ENCODE peak calls at places on chromosomes 4 and X, in ten cellular contexts. C is AG04450; D is naive thymus-derived CD4-positive, alpha-beta T cell; Z is OCI-LY7; T is heart left ventricle; B is cardiac muscle cell; H is WERI-Rb-1; R is PC-3; V is HL-60; M is heart right ventricle. N is an unnamed sample.

GRCh38 chrX:39460491-39460890 is 637.3 kb downstream of the BCOR start:
- DNase-seq in D (no peak), V (no peak), T (no peak), R (no peak), H (no peak), M (no peak), C (no peak), Z (no peak), B (no peak), N (no peak)

GRCh38 chrX:97547873-97548578 is 664.3 kb downstream of the RPA4 start:
- DNase-seq in M (no peak), B (no peak), V (no peak), R (peak; percentile 23), T (no peak), H (no peak), C (no peak), Z (no peak), D (no peak), N (no peak)

GRCh38 chrX:140948827-140949226 is 53.6 kb upstream of the SPANXB1 start:
- DNase-seq in V (no peak), Z (no peak), T (no peak), B (no peak), D (no peak), M (no peak), H (no peak), C (no peak), R (no peak), N (no peak)

GRCh38 chr4:139834210-139834609 is 168.6 kb downstream of the MGST2 start:
- DNase-seq in Z (no peak), T (no peak), H (no peak), D (no peak), R (no peak), M (no peak), V (no peak), C (no peak), B (no peak), N (no peak)

GRCh38 chrX:17414057-17414658 is 39.2 kb downstream of the NHS start:
- DNase-seq in Z (no peak), H (no peak), V (no peak), R (no peak), B (no peak), M (no peak), D (no peak), C (no peak), T (no peak), N (no peak)

GRCh38 chr4:130395871-130396270 is 1299.9 kb downstream of the C4orf33 start:
- DNase-seq in D (no peak), V (no peak), Z (no peak), M (no peak), H (no peak), R (peak; percentile 73), C (peak; percentile 38), B (no peak), T (no peak), N (no peak)

GRCh38 chr4:71229477-71230257 is 109.2 kb upstream of the SLC4A4 start:
- DNase-seq in Z (peak; percentile 21), M (no peak), R (peak; percentile 70), T (no peak), H (peak; percentile 37), C (no peak), V (no peak), B (peak; percentile 77), D (no peak), N (peak; percentile 13)

GRCh38 chr4:119070301-119070700 is 65.3 kb upstream of the MYOZ2 start:
- DNase-seq in D (no peak), B (no peak), M (no peak), R (no peak), V (no peak), Z (no peak), H (no peak), C (no peak), T (no peak), N (no peak)

GRCh38 chr4:168566736-168567135 is 69.9 kb downstream of the PALLD start:
- DNase-seq in V (no peak), D (no peak), Z (no peak), B (no peak), H (no peak), C (no peak), T (no peak), M (no peak), R (no peak), N (no peak)

GRCh38 chr4:168572002-168572401 is 75.2 kb downstream of the PALLD start:
- DNase-seq in M (no peak), T (no peak), Z (no peak), B (no peak), H (no peak), D (no peak), C (no peak), V (no peak), R (no peak), N (no peak)

GRCh38 chr4:168573870-168574269 is 77.0 kb downstream of the PALLD start:
- DNase-seq in M (no peak), D (no peak), T (no peak), V (no peak), Z (no peak), C (no peak), B (no peak), R (no peak), H (no peak), N (no peak)

GRCh38 chr4:168569909-168570276 is 73.0 kb downstream of the PALLD start:
- DNase-seq in Z (no peak), M (no peak), V (no peak), C (no peak), B (no peak), D (no peak), H (no peak), R (peak; percentile 44), T (no peak), N (no peak)

DNA sequence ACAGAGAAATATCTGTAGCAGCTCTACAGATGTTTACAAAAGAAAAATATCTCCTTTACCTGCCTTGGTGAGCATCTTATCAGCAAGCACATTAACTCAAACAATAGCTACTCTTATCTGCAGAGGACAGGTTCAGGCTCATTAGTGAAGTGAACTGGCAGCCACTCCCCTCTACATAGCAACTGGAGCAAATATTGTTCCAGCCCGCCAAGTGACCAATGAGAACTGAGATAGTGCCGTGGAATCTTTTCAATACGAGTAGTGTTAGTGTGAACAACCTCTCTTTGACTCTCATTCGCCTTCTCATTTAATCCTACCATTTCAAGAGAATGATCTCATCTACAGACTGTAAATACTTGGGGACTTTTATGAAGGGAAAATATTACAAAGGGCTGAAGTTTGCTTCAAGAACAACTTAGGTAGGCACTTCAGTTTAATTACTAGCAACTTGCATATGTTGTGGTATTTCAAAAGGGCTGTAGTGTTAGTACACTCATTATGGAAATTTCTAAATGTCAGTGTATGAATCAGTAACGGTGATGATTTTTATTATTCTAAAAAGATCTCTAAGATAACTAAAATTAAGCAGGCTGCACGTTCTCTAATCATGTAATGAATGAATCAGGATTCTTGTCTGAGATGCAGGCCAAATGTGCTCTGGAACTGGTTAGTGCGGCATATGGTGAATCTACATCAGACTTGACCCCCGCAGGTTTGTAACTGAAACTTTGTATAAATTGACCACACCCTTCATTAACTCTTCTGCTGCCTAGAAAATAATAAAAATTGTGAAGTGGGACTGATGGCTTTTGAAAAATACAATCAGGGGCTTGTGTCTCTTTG is 72.4 kb downstream of the PALLD start:
- DNase-seq in R (no peak), H (no peak), C (no peak), T (peak; percentile 70), M (no peak), D (no peak), B (no peak), V (no peak), Z (no peak), N (no peak)
- H3K27ac ChIP-seq in R (peak overlapping the region; percentile 11), H (no peak overlapping the region), C (no peak overlapping the region), T (no peak overlapping the region), M (peak overlapping the region; percentile 69), D (no peak overlapping the region), B (peak overlapping the region; percentile 43), V (no peak overlapping the region), Z (no peak overlapping the region), N (no peak overlapping the region)

GRCh38 chrX:133412665-133413064 is 2.6 kb downstream of the GPC4 start:
- DNase-seq in T (no peak), H (no peak), C (no peak), Z (no peak), B (no peak), M (no peak), R (no peak), D (no peak), V (no peak), N (no peak)
- H3K27ac ChIP-seq in T (no peak overlapping the region), H (no peak overlapping the region), C (no peak overlapping the region), Z (no peak overlapping the region), B (peak overlapping the region; percentile 19), M (no peak overlapping the region), R (no peak overlapping the region), D (no peak overlapping the region), V (no peak overlapping the region), N (no peak overlapping the region)

DNA sequence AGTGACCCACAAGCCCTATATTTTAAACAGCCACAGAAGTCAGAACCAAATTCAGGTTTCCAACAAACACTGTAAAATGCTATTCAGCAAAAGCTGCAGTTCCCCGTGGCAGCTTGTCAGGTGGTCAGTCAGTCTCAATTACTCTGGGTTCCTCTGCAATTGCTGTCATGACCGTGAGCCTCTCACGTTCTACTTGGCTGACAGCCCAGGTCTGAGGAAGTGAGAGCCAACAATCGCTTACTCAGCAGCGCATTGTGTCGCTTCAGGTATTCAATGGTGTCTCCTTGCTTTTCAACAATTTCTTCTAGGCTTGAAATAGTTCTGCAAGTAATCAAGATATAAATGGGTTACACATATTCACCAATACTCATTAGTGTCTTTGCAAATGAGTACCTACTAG is 25.8 kb downstream of the TRIM75 start:
- DNase-seq in H (no peak), M (peak; percentile 25), D (no peak), C (no peak), Z (no peak), V (no peak), T (peak; percentile 50), B (peak; percentile 59), R (peak; percentile 31), N (no peak)
- H3K27ac ChIP-seq in H (no peak overlapping the region), M (no peak overlapping the region), D (no peak overlapping the region), C (no peak overlapping the region), Z (no peak overlapping the region), V (no peak overlapping the region), T (no peak overlapping the region), B (peak overlapping the region; percentile 59), R (no peak overlapping the region), N (no peak overlapping the region)

GRCh38 chr4:121953860-121954259 is 2.0 kb upstream of the TRPC3 start:
- DNase-seq in H (no peak), T (no peak), D (no peak), B (no peak), C (no peak), M (no peak), Z (no peak), V (no peak), R (no peak), N (peak; percentile 16)

GRCh38 chr4:121951570-121952110 is at the start of gene TRPC3:
- DNase-seq in C (no peak), R (no peak), H (peak; percentile 48), V (peak; percentile 3), M (peak; percentile 28), D (peak; percentile 54), Z (peak; percentile 5), T (peak; percentile 32), B (peak; percentile 71), N (no peak)

GRCh38 chr4:121950680-121951569 is 935 bp downstream of the TRPC3 start:
- DNase-seq in B (peak; percentile 63), T (no peak), Z (no peak), V (no peak), H (peak; percentile 41), R (no peak), D (peak; percentile 43), M (peak; percentile 18), C (no peak), N (no peak)

GRCh38 chr4:121950212-121950679 is 1.6 kb downstream of the TRPC3 start:
- DNase-seq in Z (peak; percentile 29), M (peak; percentile 85), D (peak; percentile 88), C (peak; percentile 43), H (peak; percentile 94), B (peak; percentile 92), T (peak; percentile 76), V (peak; percentile 57), R (no peak), N (no peak)

DNA sequence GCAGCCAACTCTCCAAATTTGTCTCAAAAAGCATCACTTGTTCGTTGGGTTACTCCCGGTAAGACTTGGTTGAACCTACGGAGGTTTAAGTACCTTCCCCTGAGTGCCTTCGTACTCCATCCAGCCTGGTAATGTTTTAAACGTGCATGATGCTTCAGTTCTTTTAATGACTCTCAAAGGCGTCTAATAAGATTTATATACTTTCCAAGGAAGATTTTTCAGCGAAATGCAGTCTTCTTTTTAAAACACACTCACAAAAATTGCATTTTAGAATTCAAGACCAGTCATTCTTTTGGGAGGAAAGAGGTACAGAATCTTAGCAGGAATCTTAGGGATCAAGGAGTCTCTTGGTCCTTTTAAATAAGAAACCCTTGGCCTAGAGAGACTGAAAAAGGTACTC is 430 bp upstream of the TRPC3 start:
- DNase-seq in D (no peak), V (no peak), R (no peak), C (no peak), H (no peak), M (no peak), T (no peak), B (peak; percentile 5), Z (no peak), N (no peak)
- H3K27ac ChIP-seq in D (no peak overlapping the region), V (no peak overlapping the region), R (no peak overlapping the region), C (no peak overlapping the region), H (no peak overlapping the region), M (no peak overlapping the region), T (no peak overlapping the region), B (no peak overlapping the region), Z (no peak overlapping the region), N (no peak overlapping the region)

N was measured in DND-41.